ENCODE peak calls at places on chromosomes 3 and 15, in seven cellular contexts. J, U, O, M, F, T and R are unnamed samples.

GRCh38 chr15:89127054-89127702 is 38.9 kb downstream of the ABHD2 start:
- DNase-seq in J (no peak), U (no peak), O (no peak), M (no peak), F (peak), T (no peak), R (no peak)

GRCh38 chr3:182491571-182491970 is 301.7 kb upstream of the ATP11B start:
- DNase-seq in J (no peak), U (no peak), O (no peak), M (no peak), F (no peak), T (no peak), R (no peak)

GRCh38 chr3:190130037-190130436 is 9.3 kb upstream of the P3H2 start:
- DNase-seq in J (no peak), U (no peak), O (no peak), M (no peak), F (no peak), T (no peak), R (no peak)

GRCh38 chr3:108103040-108103751 is 12.4 kb upstream of the CD47 start:
- DNase-seq in J (no peak), U (no peak), O (no peak), M (no peak), F (no peak), T (no peak), R (no peak)

GRCh38 chr15:35329993-35330695 is 215.8 kb downstream of the DPH6 start:
- DNase-seq in J (no peak), U (no peak), O (no peak), M (no peak), F (no peak), T (no peak), R (no peak)

GRCh38 chr3:50320853-50321145 is 1.7 kb downstream of the HYAL2 start:
- DNase-seq in J (no peak), U (no peak), O (no peak), M (no peak), F (peak), T (no peak), R (no peak)

GRCh38 chr3:39961404-39961693 is 151.9 kb downstream of the MYRIP start:
- DNase-seq in J (no peak), U (no peak), O (no peak), M (no peak), F (no peak), T (no peak), R (no peak)

GRCh38 chr3:99967796-99968195 is 146.5 kb downstream of the FILIP1L start:
- DNase-seq in J (no peak), U (peak), O (no peak), M (no peak), F (no peak), T (no peak), R (no peak)

GRCh38 chr3:158761350-158761749 is 29.1 kb upstream of the RARRES1 start:
- DNase-seq in J (no peak), U (no peak), O (no peak), M (no peak), F (no peak), T (no peak), R (no peak)

GRCh38 chr3:125593991-125594574 is 1.2 kb downstream of the OSBPL11 start:
- DNase-seq in J (no peak), U (peak), O (no peak), M (no peak), F (peak), T (no peak), R (no peak)

GRCh38 chr15:64878708-64879107 is 33.0 kb upstream of the ANKDD1A start:
- DNase-seq in J (no peak), U (no peak), O (no peak), M (no peak), F (no peak), T (no peak), R (peak)

GRCh38 chr3:37531071-37531720 is 330.5 kb upstream of the CTDSPL start:
- DNase-seq in J (no peak), U (no peak), O (peak), M (no peak), F (no peak), T (no peak), R (peak)

GRCh38 chr3:13575459-13576061 is 26.6 kb downstream of the FBLN2 start:
- DNase-seq in J (no peak), U (no peak), O (no peak), M (no peak), F (no peak), T (no peak), R (no peak)

GRCh38 chr3:127037423-127037841 is 54.5 kb downstream of the PLXNA1 start:
- DNase-seq in J (no peak), U (no peak), O (peak), M (no peak), F (no peak), T (no peak), R (peak)

GRCh38 chr3:181872887-181873286 is 161.2 kb downstream of the SOX2 start:
- DNase-seq in J (no peak), U (no peak), O (no peak), M (no peak), F (no peak), T (no peak), R (no peak)

GRCh38 chr3:15769256-15769915 is 28.4 kb downstream of the ANKRD28 start:
- DNase-seq in J (no peak), U (no peak), O (no peak), M (no peak), F (peak), T (no peak), R (no peak)

GRCh38 chr15:73564255-73564654 is 68.9 kb downstream of the NPTN start:
- DNase-seq in J (no peak), U (peak), O (no peak), M (no peak), F (peak), T (no peak), R (no peak)

GRCh38 chr3:9681011-9681722 is 22.5 kb upstream of the CPNE9 start:
- DNase-seq in J (no peak), U (no peak), O (no peak), M (no peak), F (no peak), T (no peak), R (no peak)

GRCh38 chr3:193982258-193982659 is 153.7 kb upstream of the HES1 start:
- DNase-seq in J (no peak), U (peak), O (peak), M (no peak), F (no peak), T (peak), R (peak)

GRCh38 chr3:145197051-145197562 is 963.9 kb downstream of the PLOD2 start:
- DNase-seq in J (no peak), U (peak), O (no peak), M (no peak), F (no peak), T (no peak), R (no peak)

GRCh38 chr3:160756907-160757623 is 1.0 kb downstream of the PPM1L start:
- DNase-seq in J (no peak), U (no peak), O (peak), M (no peak), F (no peak), T (no peak), R (peak)

GRCh38 chr15:77118787-77119410 is 48.0 kb upstream of the TSPAN3 start:
- DNase-seq in J (peak), U (peak), O (no peak), M (peak), F (peak), T (no peak), R (peak)

GRCh38 chr3:147843331-147843730 is 434.2 kb downstream of the ZIC1 start:
- DNase-seq in J (no peak), U (no peak), O (no peak), M (no peak), F (no peak), T (no peak), R (no peak)

GRCh38 chr15:55789066-55789660 is 46.2 kb upstream of the PRTG start:
- DNase-seq in J (peak), U (no peak), O (peak), M (no peak), F (no peak), T (no peak), R (no peak)

GRCh38 chr3:50122071-50122470 is 33.1 kb upstream of the SEMA3F start:
- DNase-seq in J (no peak), U (no peak), O (no peak), M (no peak), F (no peak), T (no peak), R (no peak)